ENCODE peak calls at places on chromosomes 2 and 18, in four cellular contexts. Z is epithelial cell of proximal tubule, H is NCI-H2107, E is GM23248. J is an unnamed sample.

GRCh38 chr2:165434865-165435500 is 34.5 kb upstream of the CSRNP3 start:
- DNase-seq in Z (no peak), H (no peak), E (no peak), J (no peak)

GRCh38 chr2:54599914-54600313 is 123.5 kb upstream of the EML6 start:
- DNase-seq in H (no peak), E (peak), Z (no peak), J (no peak)

GRCh38 chr2:203790134-203790533 is 77.4 kb upstream of the CTLA4 start:
- DNase-seq in E (peak), H (no peak), Z (no peak), J (no peak)

GRCh38 chr2:179857236-179857635 is 4.2 kb downstream of the ZNF385B start:
- DNase-seq in H (no peak), Z (no peak), E (no peak), J (no peak)

GRCh38 chr2:208827549-208828221 is 421.1 kb downstream of the PTH2R start:
- DNase-seq in Z (no peak), E (no peak), H (no peak), J (no peak)

GRCh38 chr2:160269365-160269764 is 69.3 kb upstream of the ITGB6 start:
- DNase-seq in Z (no peak), E (peak), H (peak), J (peak)

GRCh38 chr2:7272180-7272579 is 355.0 kb downstream of the RNF144A start:
- DNase-seq in H (peak), Z (no peak), E (peak), J (peak)

GRCh38 chr2:159895258-159896209 is 97.5 kb upstream of the CD302 start:
- DNase-seq in Z (no peak), E (peak), H (no peak), J (no peak)

GRCh38 chr18:10419420-10420103 is 34.9 kb upstream of the APCDD1 start:
- DNase-seq in E (peak), Z (no peak), H (no peak), J (no peak)

GRCh38 chr2:167183916-167184315 is 295.6 kb downstream of the XIRP2 start:
- DNase-seq in Z (no peak), E (no peak), H (no peak), J (no peak)

GRCh38 chr18:60508108-60508507 is 135.5 kb upstream of the MC4R start:
- DNase-seq in H (peak), Z (no peak), E (no peak), J (no peak)

GRCh38 chr2:28589746-28590463 is 94.0 kb downstream of the PLB1 start:
- DNase-seq in Z (no peak), H (no peak), E (no peak), J (no peak)

GRCh38 chr2:176184749-176185148 is 3.7 kb upstream of the HOXD1 start:
- DNase-seq in Z (no peak), E (no peak), H (no peak), J (no peak)

GRCh38 chr2:64699712-64700111 is 46.0 kb upstream of the SERTAD2 start:
- DNase-seq in Z (no peak), E (no peak), H (no peak), J (no peak)

GRCh38 chr18:2653467-2653866 is 2.1 kb upstream of the SMCHD1 start:
- DNase-seq in E (no peak), H (no peak), Z (no peak), J (no peak)

GRCh38 chr2:112623913-112624777 is 21.6 kb upstream of the SLC20A1 start:
- DNase-seq in Z (no peak), E (peak), H (no peak), J (no peak)

GRCh38 chr18:369224-370010 is 101.6 kb upstream of the THOC1 start:
- DNase-seq in Z (peak), E (peak), H (no peak), J (no peak)

GRCh38 chr2:202278036-202278760 is 12.6 kb downstream of the NOP58 start:
- DNase-seq in H (no peak), Z (no peak), E (peak), J (no peak)

GRCh38 chr2:241180495-241180894 is 8.0 kb upstream of the ANO7 start:
- DNase-seq in Z (no peak), H (no peak), E (no peak), J (no peak)

GRCh38 chr2:30321466-30321865 is 90.1 kb downstream of the LBH start:
- DNase-seq in H (no peak), E (peak), Z (no peak), J (no peak)

GRCh38 chr2:187461294-187462261 is 13.5 kb upstream of the CALCRL start:
- DNase-seq in Z (peak), H (no peak), E (no peak), J (no peak)

GRCh38 chr18:24396082-24396623 is 1.5 kb downstream of the OSBPL1A start:
- DNase-seq in H (no peak), Z (no peak), E (peak), J (no peak)

GRCh38 chr2:20637147-20637546 is 13.8 kb downstream of the HS1BP3 start:
- DNase-seq in Z (no peak), H (no peak), E (peak), J (no peak)

GRCh38 chr2:54574107-54574859 is 118.2 kb downstream of the SPTBN1 start:
- DNase-seq in E (peak), Z (no peak), H (no peak), J (no peak)

GRCh38 chr2:150538582-150539236 is 51.2 kb upstream of the RND3 start:
- DNase-seq in E (peak), H (no peak), Z (no peak), J (no peak)

GRCh38 chr18:78293940-78294401 is 685.6 kb upstream of the SALL3 start:
- DNase-seq in H (no peak), E (no peak), Z (peak), J (no peak)

GRCh38 chr2:132824716-132825115 is 154.7 kb upstream of the LYPD1 start:
- DNase-seq in E (peak), H (no peak), Z (peak), J (no peak)

GRCh38 chr2:30229596-30229995 is 1.7 kb upstream of the LBH start:
- DNase-seq in E (no peak), Z (no peak), H (no peak), J (no peak)

GRCh38 chr2:195628666-195629065 is 28.4 kb upstream of the SLC39A10 start:
- DNase-seq in E (no peak), H (no peak), Z (no peak), J (no peak)

GRCh38 chr18:267380-267687 is 513 bp downstream of the THOC1 start:
- DNase-seq in E (no peak), Z (no peak), H (no peak), J (peak)